ENCODE peak calls at places on chromosomes 12 and 14, in eight cellular contexts. Z is tibial artery, C is MM.1S, A is GM23248, F is psoas muscle, E is cardiac fibroblast, I is AG04450, D is thoracic aorta. H is an unnamed sample.

GRCh38 chr12:90978117-90978770 is 23.3 kb upstream of the CCER1 start:
- DNase-seq in Z (no peak), C (peak), A (peak), F (no peak), E (peak), I (peak), D (no peak), H (no peak)

GRCh38 chr12:112386726-112387125 is 4.5 kb upstream of the HECTD4 start:
- DNase-seq in Z (peak), C (no peak), A (peak), F (no peak), E (peak), I (peak), D (no peak), H (no peak)

GRCh38 chr12:124636138-124636968 is 68.9 kb upstream of the NCOR2 start:
- DNase-seq in Z (peak), C (no peak), A (peak), F (peak), E (peak), I (no peak), D (no peak), H (no peak)

GRCh38 chr12:15633201-15633600 is 156.0 kb downstream of the EPS8 start:
- DNase-seq in Z (no peak), C (no peak), A (peak), F (no peak), E (peak), I (no peak), D (no peak), H (no peak)

GRCh38 chr12:123369209-123369608 is 4.6 kb upstream of the SBNO1 start:
- DNase-seq in Z (no peak), C (no peak), A (no peak), F (no peak), E (no peak), I (no peak), D (no peak), H (no peak)

GRCh38 chr12:125999643-126000042 is 934.4 kb downstream of the AACS start:
- DNase-seq in Z (no peak), C (no peak), A (no peak), F (no peak), E (no peak), I (no peak), D (no peak), H (no peak)

GRCh38 chr14:100271247-100271939 is 32.4 kb downstream of the YY1 start:
- DNase-seq in Z (no peak), C (no peak), A (peak), F (no peak), E (peak), I (no peak), D (no peak), H (no peak)

GRCh38 chr14:99884834-99885648 is 91.8 kb downstream of the EML1 start:
- DNase-seq in Z (no peak), C (peak), A (peak), F (no peak), E (peak), I (peak), D (no peak), H (no peak)

GRCh38 chr12:107352347-107353081 is 259.2 kb upstream of the CRY1 start:
- DNase-seq in Z (no peak), C (no peak), A (no peak), F (no peak), E (no peak), I (no peak), D (no peak), H (no peak)

GRCh38 chr14:20530771-20531571 is 25.6 kb downstream of the RNASE10 start:
- DNase-seq in Z (peak), C (peak), A (peak), F (peak), E (peak), I (peak), D (peak), H (no peak)

GRCh38 chr12:80268924-80269749 is 169.8 kb downstream of the OTOGL start:
- DNase-seq in Z (no peak), C (no peak), A (peak), F (no peak), E (peak), I (peak), D (no peak), H (no peak)

GRCh38 chr12:113591480-113591971 is 119.9 kb upstream of the LHX5 start:
- DNase-seq in Z (no peak), C (no peak), A (no peak), F (no peak), E (no peak), I (no peak), D (no peak), H (no peak)

GRCh38 chr12:26298785-26299621 is 103.6 kb downstream of the SSPN start:
- DNase-seq in Z (no peak), C (peak), A (peak), F (no peak), E (peak), I (no peak), D (no peak), H (no peak)

GRCh38 chr12:12720637-12721250 is 3.6 kb downstream of the CDKN1B start:
- DNase-seq in Z (no peak), C (peak), A (peak), F (no peak), E (peak), I (no peak), D (no peak), H (no peak)

GRCh38 chr12:54411398-54412241 is 7.4 kb downstream of the ITGA5 start:
- DNase-seq in Z (peak), C (no peak), A (peak), F (peak), E (peak), I (peak), D (no peak), H (no peak)
- H3K4me3 ChIP-seq in Z (peak), C (no peak), A (no peak), F (peak), E (no peak), I (no peak), D (peak), H (peak)

GRCh38 chr12:118370601-118371000 is 2.1 kb downstream of the TAOK3 start:
- DNase-seq in Z (no peak), C (no peak), A (no peak), F (no peak), E (no peak), I (no peak), D (no peak), H (no peak)
- H3K4me3 ChIP-seq in Z (peak), C (no peak), A (peak), F (peak), E (no peak), I (peak), D (peak), H (peak)

DNA sequence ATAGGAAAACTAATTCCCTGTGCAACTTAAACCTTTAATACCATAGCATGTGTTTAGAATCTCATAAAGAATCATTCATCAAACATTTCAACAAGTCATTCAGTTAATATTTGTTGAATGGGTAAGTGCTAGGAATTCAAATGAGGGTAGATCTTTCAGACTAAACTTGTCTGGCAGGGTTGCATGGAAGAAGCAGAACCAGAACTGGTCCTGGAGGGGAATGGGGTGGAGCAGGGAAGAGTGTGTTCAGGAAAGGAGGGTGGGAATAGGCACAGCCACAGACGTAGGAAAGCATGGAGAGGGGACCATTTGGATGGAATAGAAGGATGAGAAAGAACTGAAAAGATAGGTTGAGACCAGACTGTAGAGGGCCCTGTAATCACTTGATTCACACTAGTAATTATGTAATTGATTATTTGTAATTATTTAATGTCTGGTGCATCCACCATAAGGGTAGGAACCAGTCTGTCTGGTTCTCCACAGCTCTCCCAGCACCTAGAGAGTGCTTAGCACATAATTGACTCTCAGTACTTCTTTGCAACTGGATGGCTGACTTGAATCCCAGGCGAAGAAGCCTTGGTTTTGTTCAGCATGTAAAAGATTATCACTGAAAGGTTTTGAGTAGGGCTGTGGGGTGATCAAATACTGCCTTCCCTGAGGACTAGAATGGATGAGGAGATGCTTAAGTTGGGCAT is 3.0 kb upstream of the MAP3K9 start:
- DNase-seq in Z (no peak), C (no peak), A (no peak), F (no peak), E (no peak), I (no peak), D (no peak), H (no peak)
- H3K4me3 ChIP-seq in Z (no peak), C (no peak), A (no peak), F (no peak), E (no peak), I (no peak), D (no peak), H (no peak)

DNA sequence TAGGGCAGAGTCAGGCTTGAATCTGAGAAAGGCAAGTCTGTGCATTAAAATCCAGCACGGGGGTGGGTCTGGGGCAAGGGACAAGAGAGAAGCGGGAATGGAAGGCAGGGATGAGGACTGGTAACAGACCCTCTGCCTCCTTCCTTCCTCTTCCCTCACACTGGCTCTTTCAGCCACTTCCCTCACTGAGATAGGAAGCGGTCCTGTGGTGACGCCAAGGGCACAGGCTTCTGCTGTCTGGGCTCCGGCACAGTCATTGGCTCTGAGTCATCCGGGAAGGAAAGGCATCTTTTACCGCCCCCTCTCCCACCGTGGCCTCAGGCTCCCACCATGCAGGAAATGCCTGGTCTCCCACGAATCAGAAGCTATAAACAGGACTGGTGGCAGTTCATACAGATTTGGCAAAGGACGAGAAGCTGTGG is 70.2 kb downstream of the ETV6 start:
- DNase-seq in Z (peak), C (no peak), A (peak), F (peak), E (peak), I (peak), D (peak), H (peak)
- H3K4me3 ChIP-seq in Z (no peak), C (no peak), A (peak), F (no peak), E (no peak), I (no peak), D (peak), H (peak)

GRCh38 chr12:86456241-86456640 is 200.1 kb upstream of the MGAT4C start:
- DNase-seq in Z (no peak), C (no peak), A (no peak), F (no peak), E (no peak), I (no peak), D (no peak), H (no peak)
- H3K4me3 ChIP-seq in Z (no peak), C (no peak), A (no peak), F (no peak), E (no peak), I (no peak), D (no peak), H (no peak)

GRCh38 chr12:48894271-48894670 is 28.6 kb upstream of the RND1 start:
- DNase-seq in Z (no peak), C (no peak), A (no peak), F (no peak), E (no peak), I (no peak), D (no peak), H (no peak)
- H3K4me3 ChIP-seq in Z (no peak), C (no peak), A (no peak), F (no peak), E (no peak), I (no peak), D (no peak), H (no peak)

H was measured in coronary artery.